ENCODE peak calls at places on chromosome 6, in ten cellular contexts. One of them, this sample, is unnamed.
A peak's percentile ranks its signal among the peaks of the same experiment; 100 is the strongest.

GRCh38 chr6:35691027-35691824 is 2.5 kb upstream of the FKBP5 start:
- DNase-seq in activated CD4-positive, alpha-beta T cell treated with anti-CD3 and anti-CD28 coated beads, Interleukin-2, amount 10 ng/mL, durations not matched to agents 7 days and 5 days: no peak
- DNase-seq in T-helper 2 cell: no peak
- DNase-seq in Kasumi-1: peak; percentile 79
- DNase-seq in hypothalamus: peak; percentile 27
- DNase-seq in stimulated activated CD8-positive, alpha-beta memory T cell treated with anti-CD3 and anti-CD28 coated beads, Interleukin-4, amount 100 ng/mL, for 1 hour: no peak
- DNase-seq in mesenteric fat pad: peak; percentile 92
- DNase-seq in GM04503: peak; percentile 21
- DNase-seq in foreskin fibroblast: peak; percentile 81
- DNase-seq in nephron progenitor cell: peak; percentile 5
- DNase-seq in this sample: peak; percentile 85

GRCh38 chr6:73152998-73153757 is 72.1 kb downstream of the KHDC1L start:
- DNase-seq in activated CD4-positive, alpha-beta T cell treated with anti-CD3 and anti-CD28 coated beads, Interleukin-2, amount 10 ng/mL, durations not matched to agents 7 days and 5 days: no peak
- DNase-seq in T-helper 2 cell: no peak
- DNase-seq in Kasumi-1: no peak
- DNase-seq in hypothalamus: no peak
- DNase-seq in stimulated activated CD8-positive, alpha-beta memory T cell treated with anti-CD3 and anti-CD28 coated beads, Interleukin-4, amount 100 ng/mL, for 1 hour: no peak
- DNase-seq in mesenteric fat pad: no peak
- DNase-seq in GM04503: peak; percentile 14
- DNase-seq in foreskin fibroblast: peak; percentile 30
- DNase-seq in nephron progenitor cell: no peak
- DNase-seq in this sample: no peak

GRCh38 chr6:1766663-1767062 is 156.9 kb downstream of the FOXC1 start:
- DNase-seq in activated CD4-positive, alpha-beta T cell treated with anti-CD3 and anti-CD28 coated beads, Interleukin-2, amount 10 ng/mL, durations not matched to agents 7 days and 5 days: no peak
- DNase-seq in T-helper 2 cell: no peak
- DNase-seq in Kasumi-1: no peak
- DNase-seq in hypothalamus: no peak
- DNase-seq in stimulated activated CD8-positive, alpha-beta memory T cell treated with anti-CD3 and anti-CD28 coated beads, Interleukin-4, amount 100 ng/mL, for 1 hour: no peak
- DNase-seq in mesenteric fat pad: no peak
- DNase-seq in GM04503: no peak
- DNase-seq in foreskin fibroblast: peak; percentile 52
- DNase-seq in nephron progenitor cell: no peak
- DNase-seq in this sample: no peak

GRCh38 chr6:97305676-97306075 is 22.7 kb upstream of the MMS22L start:
- DNase-seq in activated CD4-positive, alpha-beta T cell treated with anti-CD3 and anti-CD28 coated beads, Interleukin-2, amount 10 ng/mL, durations not matched to agents 7 days and 5 days: no peak
- DNase-seq in T-helper 2 cell: no peak
- DNase-seq in Kasumi-1: no peak
- DNase-seq in hypothalamus: no peak
- DNase-seq in stimulated activated CD8-positive, alpha-beta memory T cell treated with anti-CD3 and anti-CD28 coated beads, Interleukin-4, amount 100 ng/mL, for 1 hour: no peak
- DNase-seq in mesenteric fat pad: no peak
- DNase-seq in GM04503: no peak
- DNase-seq in foreskin fibroblast: no peak
- DNase-seq in nephron progenitor cell: no peak
- DNase-seq in this sample: no peak

GRCh38 chr6:41733349-41733706 is 2.1 kb downstream of the TFEB start:
- DNase-seq in activated CD4-positive, alpha-beta T cell treated with anti-CD3 and anti-CD28 coated beads, Interleukin-2, amount 10 ng/mL, durations not matched to agents 7 days and 5 days: no peak
- DNase-seq in T-helper 2 cell: no peak
- DNase-seq in Kasumi-1: no peak
- DNase-seq in hypothalamus: no peak
- DNase-seq in stimulated activated CD8-positive, alpha-beta memory T cell treated with anti-CD3 and anti-CD28 coated beads, Interleukin-4, amount 100 ng/mL, for 1 hour: no peak
- DNase-seq in mesenteric fat pad: no peak
- DNase-seq in GM04503: no peak
- DNase-seq in foreskin fibroblast: peak; percentile 33
- DNase-seq in nephron progenitor cell: no peak
- DNase-seq in this sample: no peak

GRCh38 chr6:16446241-16446640 is 207.9 kb downstream of the GMPR start:
- DNase-seq in activated CD4-positive, alpha-beta T cell treated with anti-CD3 and anti-CD28 coated beads, Interleukin-2, amount 10 ng/mL, durations not matched to agents 7 days and 5 days: no peak
- DNase-seq in T-helper 2 cell: no peak
- DNase-seq in Kasumi-1: no peak
- DNase-seq in hypothalamus: no peak
- DNase-seq in stimulated activated CD8-positive, alpha-beta memory T cell treated with anti-CD3 and anti-CD28 coated beads, Interleukin-4, amount 100 ng/mL, for 1 hour: no peak
- DNase-seq in mesenteric fat pad: no peak
- DNase-seq in GM04503: no peak
- DNase-seq in foreskin fibroblast: no peak
- DNase-seq in nephron progenitor cell: no peak
- DNase-seq in this sample: no peak

GRCh38 chr6:158406736-158407135 is 94.5 kb downstream of the TULP4 start:
- DNase-seq in activated CD4-positive, alpha-beta T cell treated with anti-CD3 and anti-CD28 coated beads, Interleukin-2, amount 10 ng/mL, durations not matched to agents 7 days and 5 days: no peak
- DNase-seq in T-helper 2 cell: no peak
- DNase-seq in Kasumi-1: no peak
- DNase-seq in hypothalamus: no peak
- DNase-seq in stimulated activated CD8-positive, alpha-beta memory T cell treated with anti-CD3 and anti-CD28 coated beads, Interleukin-4, amount 100 ng/mL, for 1 hour: no peak
- DNase-seq in mesenteric fat pad: no peak
- DNase-seq in GM04503: no peak
- DNase-seq in foreskin fibroblast: no peak
- DNase-seq in nephron progenitor cell: no peak
- DNase-seq in this sample: no peak

GRCh38 chr6:42281570-42281969 is 63.9 kb upstream of the MRPS10 start:
- DNase-seq in activated CD4-positive, alpha-beta T cell treated with anti-CD3 and anti-CD28 coated beads, Interleukin-2, amount 10 ng/mL, durations not matched to agents 7 days and 5 days: peak; percentile 27
- DNase-seq in T-helper 2 cell: no peak
- DNase-seq in Kasumi-1: peak; percentile 15
- DNase-seq in hypothalamus: no peak
- DNase-seq in stimulated activated CD8-positive, alpha-beta memory T cell treated with anti-CD3 and anti-CD28 coated beads, Interleukin-4, amount 100 ng/mL, for 1 hour: peak; percentile 22
- DNase-seq in mesenteric fat pad: no peak
- DNase-seq in GM04503: no peak
- DNase-seq in foreskin fibroblast: no peak
- DNase-seq in nephron progenitor cell: no peak
- DNase-seq in this sample: no peak

GRCh38 chr6:15382712-15383111 is 136.8 kb downstream of the JARID2 start:
- DNase-seq in activated CD4-positive, alpha-beta T cell treated with anti-CD3 and anti-CD28 coated beads, Interleukin-2, amount 10 ng/mL, durations not matched to agents 7 days and 5 days: no peak
- DNase-seq in T-helper 2 cell: no peak
- DNase-seq in Kasumi-1: no peak
- DNase-seq in hypothalamus: no peak
- DNase-seq in stimulated activated CD8-positive, alpha-beta memory T cell treated with anti-CD3 and anti-CD28 coated beads, Interleukin-4, amount 100 ng/mL, for 1 hour: no peak
- DNase-seq in mesenteric fat pad: no peak
- DNase-seq in GM04503: no peak
- DNase-seq in foreskin fibroblast: no peak
- DNase-seq in nephron progenitor cell: no peak
- DNase-seq in this sample: no peak

GRCh38 chr6:2498224-2498623 is 252.5 kb downstream of the MYLK4 start:
- DNase-seq in activated CD4-positive, alpha-beta T cell treated with anti-CD3 and anti-CD28 coated beads, Interleukin-2, amount 10 ng/mL, durations not matched to agents 7 days and 5 days: no peak
- DNase-seq in T-helper 2 cell: no peak
- DNase-seq in Kasumi-1: no peak
- DNase-seq in hypothalamus: peak; percentile 10
- DNase-seq in stimulated activated CD8-positive, alpha-beta memory T cell treated with anti-CD3 and anti-CD28 coated beads, Interleukin-4, amount 100 ng/mL, for 1 hour: no peak
- DNase-seq in mesenteric fat pad: no peak
- DNase-seq in GM04503: no peak
- DNase-seq in foreskin fibroblast: peak; percentile 35
- DNase-seq in nephron progenitor cell: no peak
- DNase-seq in this sample: no peak

GRCh38 chr6:36297511-36297910 is 27.7 kb downstream of the PNPLA1 start:
- DNase-seq in activated CD4-positive, alpha-beta T cell treated with anti-CD3 and anti-CD28 coated beads, Interleukin-2, amount 10 ng/mL, durations not matched to agents 7 days and 5 days: no peak
- DNase-seq in T-helper 2 cell: no peak
- DNase-seq in Kasumi-1: no peak
- DNase-seq in hypothalamus: no peak
- DNase-seq in stimulated activated CD8-positive, alpha-beta memory T cell treated with anti-CD3 and anti-CD28 coated beads, Interleukin-4, amount 100 ng/mL, for 1 hour: no peak
- DNase-seq in mesenteric fat pad: no peak
- DNase-seq in GM04503: no peak
- DNase-seq in foreskin fibroblast: peak; percentile 8
- DNase-seq in nephron progenitor cell: no peak
- DNase-seq in this sample: no peak

GRCh38 chr6:64945450-64945849 is 761.6 kb downstream of the EYS start:
- DNase-seq in activated CD4-positive, alpha-beta T cell treated with anti-CD3 and anti-CD28 coated beads, Interleukin-2, amount 10 ng/mL, durations not matched to agents 7 days and 5 days: no peak
- DNase-seq in T-helper 2 cell: no peak
- DNase-seq in Kasumi-1: no peak
- DNase-seq in hypothalamus: no peak
- DNase-seq in stimulated activated CD8-positive, alpha-beta memory T cell treated with anti-CD3 and anti-CD28 coated beads, Interleukin-4, amount 100 ng/mL, for 1 hour: no peak
- DNase-seq in mesenteric fat pad: no peak
- DNase-seq in GM04503: no peak
- DNase-seq in foreskin fibroblast: no peak
- DNase-seq in nephron progenitor cell: no peak
- DNase-seq in this sample: no peak

GRCh38 chr6:154683756-154684523 is 49.3 kb upstream of the SCAF8 start:
- DNase-seq in activated CD4-positive, alpha-beta T cell treated with anti-CD3 and anti-CD28 coated beads, Interleukin-2, amount 10 ng/mL, durations not matched to agents 7 days and 5 days: no peak
- DNase-seq in T-helper 2 cell: no peak
- DNase-seq in Kasumi-1: peak; percentile 72
- DNase-seq in hypothalamus: no peak
- DNase-seq in stimulated activated CD8-positive, alpha-beta memory T cell treated with anti-CD3 and anti-CD28 coated beads, Interleukin-4, amount 100 ng/mL, for 1 hour: no peak
- DNase-seq in mesenteric fat pad: no peak
- DNase-seq in GM04503: no peak
- DNase-seq in foreskin fibroblast: peak; percentile 65
- DNase-seq in nephron progenitor cell: no peak
- DNase-seq in this sample: no peak

GRCh38 chr6:116229287-116229913 is 24.5 kb downstream of the TSPYL4 start:
- DNase-seq in activated CD4-positive, alpha-beta T cell treated with anti-CD3 and anti-CD28 coated beads, Interleukin-2, amount 10 ng/mL, durations not matched to agents 7 days and 5 days: peak; percentile 19
- DNase-seq in T-helper 2 cell: no peak
- DNase-seq in Kasumi-1: no peak
- DNase-seq in hypothalamus: peak; percentile 91
- DNase-seq in stimulated activated CD8-positive, alpha-beta memory T cell treated with anti-CD3 and anti-CD28 coated beads, Interleukin-4, amount 100 ng/mL, for 1 hour: no peak
- DNase-seq in mesenteric fat pad: peak; percentile 92
- DNase-seq in GM04503: peak; percentile 65
- DNase-seq in foreskin fibroblast: peak; percentile 96
- DNase-seq in nephron progenitor cell: peak; percentile 75
- DNase-seq in this sample: peak; percentile 91

GRCh38 chr6:126786262-126786661 is 332.2 kb upstream of the RSPO3 start:
- DNase-seq in activated CD4-positive, alpha-beta T cell treated with anti-CD3 and anti-CD28 coated beads, Interleukin-2, amount 10 ng/mL, durations not matched to agents 7 days and 5 days: no peak
- DNase-seq in T-helper 2 cell: no peak
- DNase-seq in Kasumi-1: no peak
- DNase-seq in hypothalamus: no peak
- DNase-seq in stimulated activated CD8-positive, alpha-beta memory T cell treated with anti-CD3 and anti-CD28 coated beads, Interleukin-4, amount 100 ng/mL, for 1 hour: no peak
- DNase-seq in mesenteric fat pad: no peak
- DNase-seq in GM04503: no peak
- DNase-seq in foreskin fibroblast: peak; percentile 20
- DNase-seq in nephron progenitor cell: no peak
- DNase-seq in this sample: no peak

GRCh38 chr6:160991411-160992322 is at the start of gene MAP3K4:
- DNase-seq in activated CD4-positive, alpha-beta T cell treated with anti-CD3 and anti-CD28 coated beads, Interleukin-2, amount 10 ng/mL, durations not matched to agents 7 days and 5 days: peak; percentile 74
- DNase-seq in T-helper 2 cell: peak; percentile 66
- DNase-seq in Kasumi-1: peak; percentile 66
- DNase-seq in hypothalamus: peak; percentile 83
- DNase-seq in stimulated activated CD8-positive, alpha-beta memory T cell treated with anti-CD3 and anti-CD28 coated beads, Interleukin-4, amount 100 ng/mL, for 1 hour: peak; percentile 59
- DNase-seq in mesenteric fat pad: peak; percentile 95
- DNase-seq in GM04503: no peak
- DNase-seq in foreskin fibroblast: peak; percentile 94
- DNase-seq in nephron progenitor cell: peak; percentile 88
- DNase-seq in this sample: peak; percentile 91

This sample was measured in cardiac septum.